ENCODE peak calls at places on chromosomes 12 and 14, in nine cellular contexts. W is endothelial cell, R is fibroblast of mammary gland, U is fibroblast of lung, L is GM06990, N is BJ, M is psoas muscle, H is HL-60, I is upper lobe of left lung. Q is an unnamed sample.

GRCh38 chr12:120674172-120674571 is 12.8 kb upstream of the MLEC start:
- DNase-seq in W (no peak), U (no peak), H (no peak), R (no peak), N (no peak), M (no peak), I (no peak), L (no peak), Q (no peak)

GRCh38 chr12:15883536-15883935 is 1.3 kb downstream of the STRAP start:
- DNase-seq in R (peak), N (no peak), M (no peak), U (no peak), I (no peak), W (no peak), H (no peak), L (no peak), Q (no peak)

GRCh38 chr12:87082756-87083155 is 826.6 kb upstream of the MGAT4C start:
- DNase-seq in N (no peak), R (no peak), M (no peak), W (no peak), L (no peak), I (no peak), H (no peak), U (peak), Q (no peak)

GRCh38 chr14:38207342-38207741 is 362 bp upstream of the SSTR1 start:
- DNase-seq in U (no peak), N (no peak), H (no peak), W (no peak), R (no peak), M (no peak), L (no peak), I (no peak), Q (no peak)

GRCh38 chr12:89889051-89889450 is 180.4 kb upstream of the ATP2B1 start:
- DNase-seq in W (no peak), I (no peak), U (peak), N (no peak), R (peak), L (no peak), M (no peak), H (no peak), Q (no peak)

GRCh38 chr14:43914041-43914693 is 592.9 kb downstream of the FSCB start:
- DNase-seq in I (no peak), N (no peak), L (no peak), U (no peak), H (no peak), W (no peak), R (no peak), M (peak), Q (no peak)

GRCh38 chr14:100221419-100222218 is 17.3 kb upstream of the YY1 start:
- DNase-seq in R (peak), U (peak), L (peak), W (no peak), N (no peak), M (no peak), H (peak), I (no peak), Q (no peak)

GRCh38 chr12:1767407-1768090 is 52.8 kb upstream of the LRTM2 start:
- DNase-seq in H (no peak), W (no peak), R (no peak), M (no peak), U (no peak), L (no peak), I (no peak), N (no peak), Q (no peak)

GRCh38 chr14:36767603-36768281 is 106.1 kb downstream of the PAX9 start:
- DNase-seq in W (no peak), L (no peak), I (no peak), R (no peak), H (no peak), N (no peak), M (no peak), U (no peak), Q (no peak)

GRCh38 chr12:42990387-42990786 is 400.8 kb upstream of the PRICKLE1 start:
- DNase-seq in U (no peak), R (no peak), I (no peak), L (no peak), M (no peak), W (no peak), N (no peak), H (no peak), Q (no peak)

GRCh38 chr12:14952295-14952995 is 9.0 kb downstream of the ARHGDIB start:
- DNase-seq in I (no peak), U (peak), R (peak), H (no peak), N (peak), L (no peak), W (no peak), M (no peak), Q (no peak)

GRCh38 chr14:97917169-97917568 is 1120.0 kb downstream of the VRK1 start:
- DNase-seq in L (no peak), U (no peak), R (no peak), I (no peak), H (no peak), N (no peak), M (no peak), W (no peak), Q (no peak)

GRCh38 chr14:42633504-42634095 is 1026.9 kb downstream of the LRFN5 start:
- DNase-seq in M (no peak), W (no peak), N (no peak), U (no peak), L (no peak), R (no peak), I (no peak), H (no peak), Q (no peak)

GRCh38 chr12:43402431-43402830 is 149.6 kb downstream of the ADAMTS20 start:
- DNase-seq in M (no peak), N (no peak), H (no peak), L (no peak), U (no peak), I (no peak), R (no peak), W (no peak), Q (no peak)

GRCh38 chr12:2456813-2457186 is 338.0 kb upstream of the FKBP4 start:
- DNase-seq in W (no peak), R (no peak), N (no peak), L (no peak), H (no peak), I (no peak), M (no peak), U (no peak), Q (no peak)

GRCh38 chr12:104049278-104050257 is at the start of gene GLT8D2:
- DNase-seq in H (no peak), N (peak), W (peak), U (peak), M (peak), L (no peak), I (peak), R (peak), Q (peak)

GRCh38 chr12:10027311-10028099 is 3.0 kb upstream of the CLEC9A start:
- DNase-seq in M (no peak), W (no peak), R (peak), H (peak), I (no peak), N (no peak), U (peak), L (no peak), Q (no peak)

GRCh38 chr12:49296836-49297694 is 2.1 kb downstream of the PRPH start:
- DNase-seq in W (no peak), U (no peak), R (no peak), I (peak), L (peak), H (no peak), M (no peak), N (no peak), Q (no peak)

GRCh38 chr14:58882577-58883018 is 244.8 kb downstream of the DACT1 start:
- DNase-seq in L (no peak), H (no peak), I (no peak), M (no peak), R (peak), U (peak), W (no peak), N (no peak), Q (no peak)

GRCh38 chr12:79818856-79819255 is 116.0 kb downstream of the PPP1R12A start:
- DNase-seq in L (no peak), W (no peak), I (no peak), H (no peak), M (no peak), N (no peak), R (no peak), U (no peak), Q (no peak)

GRCh38 chr14:55107766-55108554 is 21.1 kb upstream of the LGALS3 start:
- DNase-seq in L (no peak), H (peak), I (peak), R (peak), W (peak), U (peak), N (peak), M (peak), Q (peak)

GRCh38 chr12:118164798-118165486 is 29.0 kb downstream of the PEBP1 start:
- DNase-seq in U (peak), R (peak), W (peak), N (no peak), H (no peak), L (no peak), I (no peak), M (no peak), Q (no peak)

GRCh38 chr12:2355604-2356003 is 302.8 kb downstream of the CACNA1C start:
- DNase-seq in I (no peak), L (no peak), H (no peak), N (no peak), U (no peak), R (no peak), M (no peak), W (no peak), Q (no peak)

DNA sequence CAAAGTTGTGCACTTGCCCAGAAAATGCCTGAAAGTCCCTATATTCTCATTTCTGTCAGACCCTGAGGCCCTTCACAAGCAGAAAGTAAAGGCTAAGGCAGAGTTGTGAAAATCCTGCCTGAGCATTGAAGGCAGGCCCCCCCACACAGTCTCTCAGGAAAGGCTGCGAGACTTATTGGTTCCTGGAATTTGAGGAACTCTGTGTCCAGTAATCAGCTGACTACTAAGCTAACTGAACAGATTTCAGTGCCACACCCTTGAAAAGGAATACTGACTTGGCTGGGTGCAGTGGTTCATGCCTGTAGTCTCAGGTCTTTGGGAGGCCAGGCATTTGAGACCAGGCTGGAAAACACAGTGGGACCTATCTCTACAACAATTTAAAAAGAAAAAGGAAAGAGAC is 21.1 kb upstream of the PPP2R5E start:
- DNase-seq in I (no peak), N (no peak), M (no peak), W (no peak), U (peak), L (no peak), R (no peak), H (no peak), Q (no peak)
- TF ChIP-seq CTCF in I (no peak), N (no peak), M (no peak), W (no peak), U (no peak), L (no peak), R (no peak), H (no peak), Q (no peak)

DNA sequence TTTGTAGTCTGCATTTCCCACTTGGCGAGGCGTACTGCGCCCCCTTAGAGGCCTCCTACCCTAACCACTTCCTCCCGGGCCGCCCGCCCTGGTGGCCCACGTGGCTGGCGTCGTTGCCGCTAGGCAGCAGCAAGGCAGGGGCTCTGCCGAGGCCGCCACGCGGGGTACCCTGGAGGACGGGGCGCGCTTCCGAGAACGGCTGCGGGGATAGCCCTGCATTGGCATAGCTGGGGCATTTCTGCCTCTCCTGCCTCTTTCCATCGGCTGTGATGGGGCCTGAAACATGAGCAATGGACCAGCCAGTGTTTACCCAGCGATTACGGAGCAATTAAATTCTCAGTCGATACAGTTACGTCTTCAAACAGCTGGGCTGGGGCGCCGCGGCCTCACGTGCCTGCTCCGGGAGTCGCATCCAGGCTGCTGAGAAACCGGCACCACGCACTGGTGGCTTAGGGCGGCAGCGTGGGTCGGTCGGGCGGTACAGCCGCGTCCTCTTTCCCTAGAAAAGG is 38.1 kb downstream of the IQSEC3 start:
- DNase-seq in U (no peak), L (no peak), W (no peak), H (no peak), R (no peak), N (no peak), I (peak), M (no peak), Q (no peak)
- TF ChIP-seq CTCF in U (no peak), L (no peak), W (no peak), H (no peak), R (no peak), N (no peak), I (no peak), M (no peak), Q (no peak)

GRCh38 chr12:13203028-13203922 is 6.7 kb downstream of the EMP1 start:
- DNase-seq in W (peak), L (no peak), H (no peak), N (no peak), U (no peak), M (peak), I (peak), R (peak), Q (no peak)
- TF ChIP-seq CTCF in W (peak), L (peak), H (no peak), N (peak), U (peak), M (peak), I (peak), R (peak), Q (no peak)

GRCh38 chr12:67068773-67069450 is 200.2 kb upstream of the CAND1 start:
- DNase-seq in U (peak), I (peak), L (peak), W (peak), R (peak), H (no peak), N (no peak), M (peak), Q (no peak)

GRCh38 chr12:67070307-67070600 is 198.9 kb upstream of the CAND1 start:
- DNase-seq in W (no peak), R (no peak), H (no peak), I (no peak), N (no peak), L (no peak), U (no peak), M (no peak), Q (no peak)

GRCh38 chr12:67069451-67070306 is 199.5 kb upstream of the CAND1 start:
- DNase-seq in L (peak), I (peak), M (peak), U (no peak), W (peak), N (no peak), H (peak), R (no peak), Q (no peak)

GRCh38 chr12:67067453-67068203 is 201.5 kb upstream of the CAND1 start:
- DNase-seq in N (no peak), H (no peak), L (no peak), U (no peak), I (peak), W (peak), R (no peak), M (no peak), Q (no peak)

DNA sequence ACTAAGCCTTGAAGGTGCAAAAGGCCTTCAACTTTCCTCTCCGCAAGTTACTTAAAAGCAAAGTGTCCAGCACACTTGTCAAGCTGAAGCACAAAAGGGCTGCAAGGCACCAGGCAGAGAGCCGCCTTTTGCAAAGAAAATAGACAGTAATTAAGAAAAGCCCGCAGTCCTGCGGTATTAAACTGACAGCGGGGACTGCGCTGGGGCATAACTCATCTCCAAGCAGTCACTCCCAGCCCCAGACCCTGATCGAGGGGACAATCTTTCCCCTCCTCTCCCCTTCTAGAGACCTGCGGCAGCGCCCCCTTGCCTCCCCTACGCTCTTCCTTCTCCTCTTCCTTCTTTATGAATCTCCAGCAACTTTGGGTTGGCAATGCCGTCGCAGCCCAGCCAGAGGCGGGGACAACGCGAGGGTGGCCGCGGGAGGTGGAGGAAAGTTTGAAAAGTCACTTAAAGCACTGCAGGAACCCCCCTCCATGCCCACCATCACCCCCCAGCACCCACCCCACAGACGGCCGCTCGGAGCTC is 200.9 kb upstream of the CAND1 start:
- DNase-seq in L (no peak), R (no peak), U (no peak), N (no peak), H (no peak), M (no peak), W (peak), I (no peak), Q (no peak)
- TF ChIP-seq CTCF in L (no peak), R (no peak), U (no peak), N (peak), H (no peak), M (no peak), W (no peak), I (no peak), Q (no peak)